ENCODE peak calls at places on chromosome 1, in four cellular contexts. U, P, K and J are unnamed samples.

GRCh38 chr1:51296379-51297357 is 33.7 kb downstream of the TTC39A start:
- DNase-seq in P (peak), K (peak), U (peak), J (peak)

GRCh38 chr1:205577874-205578658 is 53.7 kb downstream of the ELK4 start:
- DNase-seq in K (peak), P (peak), U (peak), J (no peak)

GRCh38 chr1:8415526-8416278 is 97.8 kb downstream of the SLC45A1 start:
- DNase-seq in P (no peak), K (no peak), U (no peak), J (no peak)

GRCh38 chr1:208006258-208006920 is 95.5 kb upstream of the CD34 start:
- DNase-seq in U (no peak), P (no peak), K (peak), J (no peak)

GRCh38 chr1:185559684-185560310 is 174.4 kb upstream of the HMCN1 start:
- DNase-seq in K (no peak), U (peak), P (peak), J (peak)

GRCh38 chr1:61287014-61287413 is 204.7 kb downstream of the NFIA start:
- DNase-seq in K (no peak), P (no peak), U (peak), J (peak)

GRCh38 chr1:235883261-235883927 is 16.7 kb upstream of the LYST start:
- DNase-seq in U (peak), P (no peak), K (peak), J (peak)

GRCh38 chr1:1197551-1198422 is 8.6 kb downstream of the TNFRSF18 start:
- DNase-seq in P (peak), K (no peak), U (no peak), J (no peak)

GRCh38 chr1:95048332-95048731 is 24.4 kb downstream of the ALG14 start:
- DNase-seq in K (no peak), U (no peak), P (no peak), J (no peak)

GRCh38 chr1:11516961-11517635 is 38.1 kb downstream of the DISP3 start:
- DNase-seq in K (peak), U (no peak), P (no peak), J (no peak)

GRCh38 chr1:6819641-6820040 is 34.4 kb downstream of the CAMTA1 start:
- DNase-seq in P (no peak), U (peak), K (no peak), J (no peak)

GRCh38 chr1:111448918-111449702 is at the start of the genes ATP5PB and WDR77:
- DNase-seq in P (peak), U (peak), K (peak), J (peak)

GRCh38 chr1:155174334-155175280 is 958 bp downstream of the TRIM46 start:
- DNase-seq in U (peak), K (peak), P (peak), J (no peak)

GRCh38 chr1:7302873-7303272 is 468.2 kb upstream of the VAMP3 start:
- DNase-seq in K (peak), P (no peak), U (no peak), J (no peak)

GRCh38 chr1:248696261-248696660 is 6.3 kb downstream of the OR14I1 start:
- DNase-seq in P (no peak), U (no peak), K (no peak), J (no peak)

GRCh38 chr1:38656741-38657140 is 202.8 kb downstream of the RRAGC start:
- DNase-seq in U (no peak), K (no peak), P (no peak), J (no peak)

GRCh38 chr1:204172404-204173049 is 6.4 kb upstream of the REN start:
- DNase-seq in K (no peak), P (no peak), U (peak), J (no peak)

GRCh38 chr1:178461104-178461503 is 35.7 kb downstream of the CLEC20A start:
- DNase-seq in K (no peak), U (no peak), P (no peak), J (no peak)

GRCh38 chr1:178659789-178660208 is 65.2 kb upstream of the RALGPS2 start:
- DNase-seq in U (no peak), K (no peak), P (no peak), J (no peak)

GRCh38 chr1:229539868-229540506 is 18.5 kb downstream of the ABCB10 start:
- DNase-seq in U (no peak), P (no peak), K (peak), J (no peak)

GRCh38 chr1:27122652-27123051 is 32.3 kb downstream of the SLC9A1 start:
- DNase-seq in U (peak), K (no peak), P (no peak), J (peak)

GRCh38 chr1:44862829-44863406 is 19.9 kb upstream of the PTCH2 start:
- DNase-seq in K (no peak), U (peak), P (no peak), J (no peak)

GRCh38 chr1:108563808-108564207 is 3.9 kb downstream of the EEIG2 start:
- DNase-seq in P (no peak), K (no peak), U (no peak), J (no peak)

GRCh38 chr1:208349679-208350330 is 105.6 kb upstream of the PLXNA2 start:
- DNase-seq in P (no peak), U (no peak), K (no peak), J (no peak)

GRCh38 chr1:242871631-242872030 is 347.1 kb upstream of the PLD5 start:
- DNase-seq in U (no peak), K (no peak), P (no peak), J (no peak)

GRCh38 chr1:242873661-242874060 is 349.2 kb upstream of the PLD5 start:
- DNase-seq in U (no peak), P (no peak), K (no peak), J (no peak)

GRCh38 chr1:242876021-242876420 is 351.5 kb upstream of the PLD5 start:
- DNase-seq in P (no peak), U (no peak), K (no peak), J (no peak)

GRCh38 chr1:242870944-242871343 is 346.4 kb upstream of the PLD5 start:
- DNase-seq in P (no peak), K (no peak), U (no peak), J (no peak)

GRCh38 chr1:242872521-242872920 is 348.0 kb upstream of the PLD5 start:
- DNase-seq in K (no peak), P (no peak), U (no peak), J (no peak)
- TF ChIP-seq POLR2A in K (no peak), P (no peak), U (no peak), J (no peak)

DNA sequence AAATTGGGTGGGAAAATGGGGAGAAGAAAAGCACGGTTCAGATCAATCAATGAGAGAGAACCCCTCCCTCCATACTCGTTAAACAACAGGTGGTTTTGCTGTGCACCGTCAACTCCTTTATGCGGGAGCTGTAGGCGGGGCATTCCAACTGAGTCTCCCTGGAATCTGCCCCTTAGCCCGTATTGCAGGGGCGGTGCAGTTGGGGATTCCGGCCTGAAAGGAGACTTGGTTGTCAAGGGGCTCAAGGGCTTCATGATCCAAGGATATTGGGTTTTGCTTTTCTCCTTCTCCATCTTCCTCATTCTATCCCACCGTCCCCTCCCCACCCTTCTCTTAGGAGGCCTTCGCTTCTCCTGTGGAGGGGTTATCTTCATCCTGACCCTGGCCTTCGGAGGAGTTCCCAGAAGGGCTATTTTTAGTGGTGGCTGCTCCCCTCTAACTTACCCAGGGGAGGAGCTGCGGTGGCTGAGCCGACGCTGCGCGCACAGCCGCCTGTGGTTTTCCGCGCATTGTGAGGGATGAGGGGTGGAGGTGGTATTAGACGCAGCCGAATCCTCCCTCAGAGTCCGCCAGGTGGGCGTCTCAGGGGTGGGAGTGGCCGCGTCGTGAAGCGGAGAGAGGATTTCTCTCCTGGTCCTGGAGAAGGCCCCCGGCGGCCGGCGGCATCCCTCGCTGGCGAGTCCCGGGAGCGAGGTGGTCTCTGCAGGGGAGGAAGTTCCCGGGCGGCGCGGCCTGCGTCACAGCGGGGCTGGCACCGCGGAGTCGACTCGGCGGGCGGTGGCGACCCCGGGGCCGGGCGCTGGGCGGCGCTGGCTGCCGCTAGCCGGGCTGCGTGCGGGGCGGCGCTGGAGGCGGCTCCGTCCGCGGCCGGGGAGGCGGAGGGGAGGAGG is 462 bp upstream of the LRRC8C start:
- DNase-seq in K (peak), U (peak), P (peak), J (peak)
- TF ChIP-seq POLR2A in K (no peak), U (peak), P (no peak), J (no peak)

DNA sequence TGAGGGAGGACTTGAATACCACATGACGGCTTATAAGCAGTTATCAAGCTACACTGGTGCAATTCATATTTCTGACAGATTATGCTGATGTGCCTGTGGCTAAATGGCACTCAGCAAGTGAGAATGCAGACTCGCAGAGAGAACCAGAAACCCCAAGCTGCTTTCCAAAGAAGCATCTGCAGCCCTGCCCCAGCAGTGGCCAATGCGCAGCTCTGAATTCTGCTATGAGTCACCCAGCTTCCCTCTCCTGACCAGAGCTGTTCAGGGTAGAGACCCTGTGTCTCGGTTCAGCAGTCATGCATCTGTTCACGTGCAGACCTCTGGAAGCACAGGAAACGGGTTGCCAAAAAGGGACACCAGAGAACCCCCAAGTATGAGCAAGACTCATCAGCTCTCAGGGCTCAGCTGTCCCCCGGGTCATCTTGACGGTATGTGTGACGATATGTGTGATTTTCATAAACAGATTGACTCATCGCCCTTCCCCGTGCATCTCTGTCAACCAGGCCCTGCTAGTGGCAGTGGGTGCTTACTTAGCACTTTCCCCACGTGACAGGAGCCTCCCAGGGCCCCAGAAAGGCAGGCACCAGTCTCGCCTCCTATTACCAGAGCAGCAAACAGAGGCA is 76.3 kb downstream of the ITPKB start:
- DNase-seq in U (peak), P (no peak), K (peak), J (peak)
- TF ChIP-seq POLR2A in U (no peak), P (no peak), K (no peak), J (no peak)

GRCh38 chr1:197965132-197965707 is 48.0 kb downstream of the LHX9 start:
- DNase-seq in K (no peak), U (peak), P (no peak), J (no peak)
- TF ChIP-seq POLR2A in K (no peak), U (no peak), P (no peak), J (no peak)

DNA sequence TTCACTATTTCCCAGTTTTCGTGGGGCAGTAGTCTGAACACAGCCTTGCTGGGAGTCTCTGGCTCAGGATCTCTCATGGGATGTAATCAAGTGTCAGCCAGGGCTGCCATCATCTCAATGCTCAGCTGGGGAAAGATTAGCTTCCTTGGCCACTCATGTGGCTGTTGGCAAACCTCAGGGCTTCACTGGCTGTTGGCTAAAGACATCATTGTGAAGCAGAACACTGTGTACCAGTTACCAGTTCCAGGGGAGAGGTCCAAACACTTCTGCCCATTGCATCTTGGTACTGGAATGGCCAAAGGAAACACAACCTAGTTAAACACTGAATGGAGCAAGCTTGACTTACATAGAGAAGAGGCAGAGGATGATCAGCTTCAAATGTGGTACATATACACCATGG is 33.7 kb downstream of the AADACL4 start:
- DNase-seq in U (no peak), P (no peak), K (no peak), J (no peak)
- TF ChIP-seq POLR2A in U (no peak), P (no peak), K (no peak), J (no peak)

DNA sequence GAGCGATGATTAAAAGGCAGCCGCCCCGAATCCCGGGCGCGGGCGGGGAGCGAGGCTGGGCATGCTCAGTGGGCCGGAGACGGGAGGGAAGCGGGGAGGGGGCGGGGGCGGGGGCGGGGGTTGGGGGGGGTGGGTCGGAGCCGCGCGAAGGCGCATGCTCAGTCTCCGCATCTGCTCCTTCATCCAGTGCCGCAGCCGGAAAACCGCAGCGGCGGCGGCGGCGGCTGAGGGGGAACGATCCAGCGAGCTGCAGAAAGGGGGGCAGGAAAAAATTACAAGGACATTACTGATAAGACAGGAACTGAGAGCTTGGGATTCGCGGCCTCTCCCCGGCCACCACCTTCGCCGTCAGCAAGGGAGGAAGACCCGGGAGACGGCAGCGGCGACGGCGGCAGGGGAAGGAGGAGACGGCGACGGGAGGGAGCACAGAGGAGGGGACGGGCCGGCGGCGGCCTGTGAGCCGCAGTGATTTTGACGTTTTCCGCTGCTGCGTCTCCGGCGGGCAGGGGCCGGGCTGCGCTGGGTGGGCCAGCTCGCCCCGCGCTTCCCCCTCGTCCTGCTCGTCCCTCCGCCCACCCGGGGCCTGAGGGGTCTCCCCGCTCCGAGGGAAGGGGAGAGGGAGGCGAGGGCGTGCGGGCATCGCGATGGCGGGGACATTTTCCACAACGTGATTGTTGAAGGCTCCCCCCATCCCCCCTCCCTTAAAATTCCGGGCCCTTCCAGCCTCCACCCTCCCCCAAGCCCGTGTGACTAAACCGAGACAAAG is at the start of gene CAMSAP2:
- DNase-seq in U (peak), K (peak), P (peak), J (peak)
- TF ChIP-seq POLR2A in U (peak), K (no peak), P (peak), J (no peak)

GRCh38 chr1:227828773-227829172 is 13.3 kb downstream of the PRSS38 start:
- DNase-seq in U (no peak), K (no peak), P (no peak), J (no peak)
- TF ChIP-seq POLR2A in U (no peak), K (no peak), P (no peak), J (no peak)